ENCODE peak calls at places on chromosomes 2 and 18, in ten cellular contexts. D, I, V, L, J, Y, G, B, Q and U are unnamed samples.

GRCh38 chr2:74618410-74619083 is 29.6 kb downstream of the M1AP start:
- DNase-seq in D (no peak), I (no peak), V (no peak), L (no peak), J (no peak), Y (no peak), G (no peak), B (no peak), Q (no peak), U (no peak)

GRCh38 chr2:102839668-102840388 is 78.0 kb downstream of the TMEM182 start:
- DNase-seq in D (peak), I (no peak), V (no peak), L (peak), J (peak), Y (peak), G (peak), B (peak), Q (no peak), U (no peak)

GRCh38 chr2:46703588-46703987 is 212.0 kb downstream of the MCFD2 start:
- DNase-seq in D (no peak), I (no peak), V (no peak), L (no peak), J (no peak), Y (no peak), G (no peak), B (no peak), Q (no peak), U (no peak)

GRCh38 chr2:120777170-120777751 is 41.6 kb downstream of the GLI2 start:
- DNase-seq in D (no peak), I (no peak), V (no peak), L (no peak), J (no peak), Y (no peak), G (no peak), B (no peak), Q (no peak), U (no peak)

GRCh38 chr2:3405876-3406275 is 26.4 kb downstream of the TRAPPC12 start:
- DNase-seq in D (no peak), I (no peak), V (no peak), L (no peak), J (no peak), Y (no peak), G (no peak), B (no peak), Q (no peak), U (no peak)

GRCh38 chr2:241234066-241234790 is 45.8 kb downstream of the ANO7 start:
- DNase-seq in D (no peak), I (no peak), V (no peak), L (no peak), J (no peak), Y (no peak), G (no peak), B (no peak), Q (no peak), U (no peak)

GRCh38 chr18:48488388-48488850 is 50.4 kb upstream of the CTIF start:
- DNase-seq in D (peak), I (no peak), V (no peak), L (no peak), J (no peak), Y (peak), G (peak), B (no peak), Q (peak), U (no peak)

GRCh38 chr2:88857951-88858406 is 166.5 kb downstream of the RPIA start:
- DNase-seq in D (peak), I (no peak), V (no peak), L (no peak), J (peak), Y (no peak), G (no peak), B (no peak), Q (no peak), U (no peak)

GRCh38 chr2:25608718-25609117 is 64.7 kb downstream of the DTNB start:
- DNase-seq in D (no peak), I (no peak), V (no peak), L (no peak), J (no peak), Y (no peak), G (no peak), B (no peak), Q (no peak), U (no peak)

GRCh38 chr2:177724398-177725287 is 332.1 kb downstream of the AGPS start:
- DNase-seq in D (peak), I (peak), V (peak), L (peak), J (peak), Y (peak), G (peak), B (peak), Q (no peak), U (no peak)